ENCODE peak calls at places on chromosomes 5 and 9, in four cellular contexts. One of them, this sample, is unnamed.

GRCh38 chr9:86175223-86175622 is 75.9 kb upstream of the GOLM1 start:
- DNase-seq in GM12878: no peak
- DNase-seq in HepG2: no peak
- DNase-seq in H1: no peak
- DNase-seq in this sample: no peak

GRCh38 chr9:72396247-72397091 is 31.5 kb upstream of the ZFAND5 start:
- DNase-seq in GM12878: no peak
- DNase-seq in H1: no peak
- DNase-seq in HepG2: peak; percentile 54
- DNase-seq in this sample: no peak

GRCh38 chr5:166369817-166370216 is 1921.6 kb upstream of the WWC1 start:
- DNase-seq in HepG2: no peak
- DNase-seq in GM12878: no peak
- DNase-seq in H1: no peak
- DNase-seq in this sample: no peak

GRCh38 chr9:80874276-80874675 is 815.1 kb downstream of the TLE1 start:
- DNase-seq in GM12878: no peak
- DNase-seq in H1: no peak
- DNase-seq in HepG2: no peak
- DNase-seq in this sample: no peak

GRCh38 chr5:140168371-140168770 is 6.6 kb upstream of the CYSTM1 start:
- DNase-seq in GM12878: no peak
- DNase-seq in HepG2: no peak
- DNase-seq in H1: no peak
- DNase-seq in this sample: no peak

GRCh38 chr9:17531642-17532254 is 47.1 kb upstream of the SH3GL2 start:
- DNase-seq in HepG2: peak; percentile 32
- DNase-seq in H1: peak; percentile 73
- DNase-seq in GM12878: no peak
- DNase-seq in this sample: peak; percentile 36

GRCh38 chr5:148585988-148586387 is 68.3 kb downstream of the HTR4 start:
- DNase-seq in GM12878: no peak
- DNase-seq in H1: no peak
- DNase-seq in HepG2: no peak
- DNase-seq in this sample: no peak

GRCh38 chr9:93667627-93668026 is 91.2 kb downstream of the PHF2 start:
- DNase-seq in HepG2: no peak
- DNase-seq in H1: no peak
- DNase-seq in GM12878: no peak
- DNase-seq in this sample: no peak

GRCh38 chr5:60613826-60614225 is 86.1 kb downstream of the DEPDC1B start:
- DNase-seq in HepG2: no peak
- DNase-seq in GM12878: no peak
- DNase-seq in H1: no peak
- DNase-seq in this sample: no peak

GRCh38 chr5:154267516-154267915 is 77.0 kb downstream of the GALNT10 start:
- DNase-seq in GM12878: no peak
- DNase-seq in H1: no peak
- DNase-seq in HepG2: no peak
- DNase-seq in this sample: no peak

GRCh38 chr5:119943148-119943547 is 313.8 kb downstream of the FAM170A start:
- DNase-seq in HepG2: no peak
- DNase-seq in H1: no peak
- DNase-seq in GM12878: no peak
- DNase-seq in this sample: no peak

GRCh38 chr5:179307931-179308471 is 37.3 kb downstream of the ADAMTS2 start:
- DNase-seq in GM12878: no peak
- DNase-seq in HepG2: no peak
- DNase-seq in H1: no peak
- DNase-seq in this sample: no peak

GRCh38 chr9:92950359-92950955 is 3.1 kb downstream of the FGD3 start:
- DNase-seq in HepG2: no peak
- DNase-seq in GM12878: no peak
- DNase-seq in H1: no peak
- DNase-seq in this sample: no peak

GRCh38 chr5:978693-979092 is 29.9 kb upstream of the NKD2 start:
- DNase-seq in GM12878: no peak
- DNase-seq in HepG2: no peak
- DNase-seq in H1: no peak
- DNase-seq in this sample: no peak

GRCh38 chr5:154390096-154390495 is 55.7 kb upstream of the SAP30L start:
- DNase-seq in H1: no peak
- DNase-seq in HepG2: no peak
- DNase-seq in GM12878: no peak
- DNase-seq in this sample: no peak

GRCh38 chr9:2849943-2850342 is 6.0 kb upstream of the PUM3 start:
- DNase-seq in HepG2: no peak
- DNase-seq in H1: no peak
- DNase-seq in GM12878: no peak
- DNase-seq in this sample: no peak

GRCh38 chr5:42929871-42930270 is 110.2 kb downstream of the ANXA2R start:
- DNase-seq in HepG2: no peak
- DNase-seq in H1: no peak
- DNase-seq in GM12878: no peak
- DNase-seq in this sample: no peak
- TF ChIP-seq ZNF274 in HepG2: no peak
- TF ChIP-seq ZNF274 in H1: no peak
- TF ChIP-seq ZNF274 in GM12878: no peak
- TF ChIP-seq ZNF274 in this sample: no peak

GRCh38 chr9:112997236-112997941 is 14.6 kb downstream of the ZNF883 start:
- DNase-seq in HepG2: no peak
- DNase-seq in GM12878: no peak
- DNase-seq in H1: no peak
- DNase-seq in this sample: no peak
- H3K9me3 ChIP-seq in HepG2: peaks cover 92% of the 10 kb centered on the region
- H3K9me3 ChIP-seq in GM12878: peaks cover 9% of the 10 kb centered on the region
- H3K9me3 ChIP-seq in H1: peaks cover 84% of the 10 kb centered on the region
- H3K9me3 ChIP-seq in this sample: peaks cover 98% of the 10 kb centered on the region

GRCh38 chr5:142343531-142343930 is 18.7 kb upstream of the SPRY4 start:
- DNase-seq in H1: no peak
- DNase-seq in HepG2: peak; percentile 58
- DNase-seq in GM12878: no peak
- DNase-seq in this sample: no peak

GRCh38 chr5:142339781-142340180 is 15.0 kb upstream of the SPRY4 start:
- DNase-seq in GM12878: no peak
- DNase-seq in H1: no peak
- DNase-seq in HepG2: no peak
- DNase-seq in this sample: no peak

DNA sequence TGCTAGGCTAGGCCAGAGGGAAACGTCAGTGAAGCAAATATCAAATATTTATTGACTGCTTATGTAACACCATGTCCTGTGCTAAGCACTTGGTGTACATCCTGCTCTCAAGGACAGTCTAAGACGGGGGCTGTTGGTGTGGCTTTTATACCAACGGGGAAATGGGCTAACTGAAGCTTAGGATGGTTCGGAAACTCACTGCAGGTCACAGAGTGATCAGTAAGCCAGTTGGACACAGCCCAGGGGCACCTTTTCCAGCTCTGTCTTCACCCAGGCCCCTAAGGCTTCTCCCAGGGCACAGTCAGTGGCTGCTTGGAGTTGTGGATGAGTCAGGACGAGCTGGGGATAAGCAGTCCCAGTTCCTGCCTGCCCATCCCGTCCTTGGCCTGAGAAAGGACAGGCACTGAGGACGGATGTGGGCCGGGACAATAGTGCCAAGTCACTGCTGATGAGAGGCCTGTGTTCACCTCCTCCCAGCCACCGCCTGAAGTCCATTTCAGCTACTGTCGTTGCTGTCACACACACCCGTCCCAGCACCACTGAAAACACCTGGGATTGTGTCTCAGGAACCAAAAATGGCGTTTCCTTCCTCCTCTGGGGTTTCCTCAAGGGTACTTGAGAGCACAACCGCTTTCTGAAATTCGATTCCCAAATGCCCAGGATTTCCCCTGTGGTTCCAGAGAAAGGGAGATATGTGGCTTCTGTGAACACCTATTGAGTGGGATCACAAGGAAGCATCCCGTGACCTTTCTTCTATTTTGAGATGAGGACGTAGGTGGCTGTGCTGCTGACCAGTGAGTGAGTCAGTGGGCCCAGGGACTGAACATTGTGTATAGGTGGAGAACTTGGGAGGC is 17.5 kb upstream of the SPRY4 start:
- DNase-seq in GM12878: no peak
- DNase-seq in HepG2: peak; percentile 82
- DNase-seq in H1: no peak
- DNase-seq in this sample: no peak
- TF ChIP-seq SUZ12 in GM12878: no peak
- TF ChIP-seq SUZ12 in HepG2: no peak
- TF ChIP-seq SUZ12 in H1: no peak
- TF ChIP-seq SUZ12 in this sample: no peak

DNA sequence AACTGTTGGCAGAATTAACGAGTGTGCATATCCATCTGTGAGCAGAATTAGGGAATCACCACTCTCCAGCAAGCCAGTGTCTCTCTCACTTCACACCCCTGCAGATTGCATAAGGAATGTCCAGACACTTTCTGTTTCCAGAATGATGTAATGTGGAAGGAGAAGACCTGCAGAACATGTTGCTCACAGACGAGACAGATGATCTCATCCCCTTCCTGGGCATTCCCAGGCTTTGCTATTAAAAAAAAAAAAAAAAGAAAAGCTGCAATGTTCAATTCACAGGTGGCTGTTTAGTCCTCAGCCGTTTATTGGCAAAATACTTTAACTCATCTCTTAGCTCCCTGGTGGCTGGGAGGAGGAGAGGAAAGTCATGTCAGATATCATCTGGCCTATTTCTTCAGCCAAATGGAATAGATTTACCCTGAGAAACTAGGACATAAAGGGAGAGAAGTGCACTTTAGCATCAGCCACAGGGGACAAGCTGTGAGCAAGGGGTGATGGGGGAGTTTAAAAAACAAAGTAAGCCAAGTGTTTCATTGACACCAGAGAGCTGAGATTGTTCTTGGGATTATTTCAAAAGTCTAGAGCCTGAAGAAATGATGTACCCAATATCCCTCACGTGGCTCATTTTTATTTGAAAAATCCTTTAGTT is 95.9 kb upstream of the TNC start:
- DNase-seq in GM12878: no peak
- DNase-seq in HepG2: no peak
- DNase-seq in H1: no peak
- DNase-seq in this sample: no peak
- TF ChIP-seq ZNF274 in GM12878: no peak
- TF ChIP-seq ZNF274 in HepG2: no peak
- TF ChIP-seq ZNF274 in H1: no peak
- TF ChIP-seq ZNF274 in this sample: no peak

GRCh38 chr9:6045364-6045763 is 29.9 kb upstream of the RANBP6 start:
- DNase-seq in HepG2: no peak
- DNase-seq in H1: no peak
- DNase-seq in GM12878: no peak
- DNase-seq in this sample: no peak

GRCh38 chr9:6034954-6035353 is 19.5 kb upstream of the RANBP6 start:
- DNase-seq in GM12878: no peak
- DNase-seq in HepG2: peak; percentile 15
- DNase-seq in H1: no peak
- DNase-seq in this sample: no peak

GRCh38 chr9:6040077-6040476 is 24.7 kb upstream of the RANBP6 start:
- DNase-seq in GM12878: no peak
- DNase-seq in HepG2: no peak
- DNase-seq in H1: no peak
- DNase-seq in this sample: no peak
- H3K9me3 ChIP-seq in GM12878: no peaks in the 10 kb centered on the region
- H3K9me3 ChIP-seq in HepG2: no peaks in the 10 kb centered on the region
- H3K9me3 ChIP-seq in H1: no peaks in the 10 kb centered on the region
- H3K9me3 ChIP-seq in this sample: no peaks in the 10 kb centered on the region

GRCh38 chr9:13841801-13842462 is 472.0 kb downstream of the NFIB start:
- DNase-seq in GM12878: no peak
- DNase-seq in HepG2: no peak
- DNase-seq in H1: no peak
- DNase-seq in this sample: no peak
- TF ChIP-seq SUZ12 in GM12878: no peak
- TF ChIP-seq SUZ12 in HepG2: no peak
- TF ChIP-seq SUZ12 in H1: no peak
- TF ChIP-seq SUZ12 in this sample: no peak

GRCh38 chr9:20624201-20625002 is 2.1 kb upstream of the MLLT3 start:
- DNase-seq in H1: no peak
- DNase-seq in GM12878: peak; percentile 80
- DNase-seq in HepG2: peak; percentile 64
- DNase-seq in this sample: peak; percentile 55
- TF ChIP-seq ZNF274 in H1: no peak
- TF ChIP-seq ZNF274 in GM12878: no peak
- TF ChIP-seq ZNF274 in HepG2: no peak
- TF ChIP-seq ZNF274 in this sample: no peak

GRCh38 chr9:101403886-101404285 is 5.2 kb downstream of the ZNF189 start:
- DNase-seq in GM12878: no peak
- DNase-seq in H1: no peak
- DNase-seq in HepG2: no peak
- DNase-seq in this sample: no peak
- H3K9me3 ChIP-seq in GM12878: peaks cover 34% of the 10 kb centered on the region
- H3K9me3 ChIP-seq in H1: peaks cover 25% of the 10 kb centered on the region
- H3K9me3 ChIP-seq in HepG2: peaks cover 14% of the 10 kb centered on the region
- H3K9me3 ChIP-seq in this sample: peaks cover 57% of the 10 kb centered on the region

DNA sequence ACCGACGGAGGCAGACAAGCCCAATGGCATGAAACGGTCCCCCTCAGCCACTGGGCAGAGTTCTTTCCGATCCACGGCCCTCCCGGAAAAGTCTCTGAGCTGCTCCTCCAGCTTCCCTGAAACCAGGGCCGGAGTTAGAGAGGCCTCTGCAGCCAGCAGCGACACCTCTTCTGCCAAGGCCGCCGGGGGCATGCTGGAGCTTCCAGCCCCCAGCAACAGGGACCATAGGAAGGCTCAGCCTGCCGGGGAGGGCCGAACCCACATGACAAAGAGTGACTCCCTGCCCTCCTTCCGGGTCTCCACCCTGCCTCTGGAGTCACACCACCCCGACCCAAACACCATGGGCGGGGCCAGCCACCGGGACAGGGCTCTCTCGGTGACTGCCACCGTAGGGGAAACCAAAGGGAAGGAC is 30.1 kb downstream of the CD180 start:
- DNase-seq in HepG2: no peak
- DNase-seq in H1: no peak
- DNase-seq in GM12878: no peak
- DNase-seq in this sample: no peak
- TF ChIP-seq SUZ12 in HepG2: no peak
- TF ChIP-seq SUZ12 in H1: no peak
- TF ChIP-seq SUZ12 in GM12878: no peak
- TF ChIP-seq SUZ12 in this sample: no peak